ENCODE peak calls at places on chromosomes 12 and 14, in five cellular contexts. One of them, this sample, is unnamed.

GRCh38 chr12:71216725-71217579 is 59.2 kb upstream of the TSPAN8 start:
- DNase-seq in body of pancreas: peak
- DNase-seq in suprapubic skin: no peak
- DNase-seq in AG04450: no peak
- DNase-seq in progenitor cell of endocrine pancreas: no peak
- DNase-seq in this sample: no peak

GRCh38 chr14:94646066-94646465 is 33.9 kb downstream of the SERPINA3 start:
- DNase-seq in AG04450: no peak
- DNase-seq in suprapubic skin: no peak
- DNase-seq in progenitor cell of endocrine pancreas: no peak
- DNase-seq in body of pancreas: no peak
- DNase-seq in this sample: no peak

GRCh38 chr14:68466491-68466977 is 326.3 kb downstream of the ZFP36L1 start:
- DNase-seq in progenitor cell of endocrine pancreas: no peak
- DNase-seq in AG04450: peak
- DNase-seq in suprapubic skin: no peak
- DNase-seq in body of pancreas: no peak
- DNase-seq in this sample: no peak

GRCh38 chr12:12803186-12803585 is 10.0 kb upstream of the DDX47 start:
- DNase-seq in progenitor cell of endocrine pancreas: no peak
- DNase-seq in AG04450: no peak
- DNase-seq in suprapubic skin: no peak
- DNase-seq in body of pancreas: peak
- DNase-seq in this sample: no peak

GRCh38 chr12:29334911-29335310 is 46.1 kb downstream of the ERGIC2 start:
- DNase-seq in progenitor cell of endocrine pancreas: no peak
- DNase-seq in AG04450: no peak
- DNase-seq in body of pancreas: no peak
- DNase-seq in suprapubic skin: no peak
- DNase-seq in this sample: no peak

GRCh38 chr12:38162013-38162412 is 154.6 kb upstream of the ALG10B start:
- DNase-seq in body of pancreas: no peak
- DNase-seq in suprapubic skin: no peak
- DNase-seq in AG04450: no peak
- DNase-seq in progenitor cell of endocrine pancreas: no peak
- DNase-seq in this sample: no peak

GRCh38 chr12:27244680-27245005 is 557 bp downstream of the STK38L start:
- DNase-seq in suprapubic skin: no peak
- DNase-seq in progenitor cell of endocrine pancreas: no peak
- DNase-seq in AG04450: no peak
- DNase-seq in body of pancreas: no peak
- DNase-seq in this sample: no peak

GRCh38 chr12:124456652-124457152 is 110.7 kb downstream of the NCOR2 start:
- DNase-seq in progenitor cell of endocrine pancreas: no peak
- DNase-seq in AG04450: no peak
- DNase-seq in suprapubic skin: peak
- DNase-seq in body of pancreas: no peak
- DNase-seq in this sample: peak

GRCh38 chr12:41419151-41419893 is 231.2 kb downstream of the PDZRN4 start:
- DNase-seq in AG04450: no peak
- DNase-seq in suprapubic skin: no peak
- DNase-seq in progenitor cell of endocrine pancreas: no peak
- DNase-seq in body of pancreas: no peak
- DNase-seq in this sample: no peak

GRCh38 chr12:67650528-67651379 is 2.2 kb downstream of the DYRK2 start:
- DNase-seq in body of pancreas: peak
- DNase-seq in progenitor cell of endocrine pancreas: no peak
- DNase-seq in suprapubic skin: no peak
- DNase-seq in AG04450: no peak
- DNase-seq in this sample: no peak

GRCh38 chr14:37595809-37596595 is 573 bp downstream of the TTC6 start:
- DNase-seq in progenitor cell of endocrine pancreas: peak
- DNase-seq in AG04450: no peak
- DNase-seq in suprapubic skin: no peak
- DNase-seq in body of pancreas: peak
- DNase-seq in this sample: no peak

GRCh38 chr12:76713130-76713529 is 50.8 kb upstream of the ZDHHC17 start:
- DNase-seq in progenitor cell of endocrine pancreas: no peak
- DNase-seq in body of pancreas: no peak
- DNase-seq in AG04450: no peak
- DNase-seq in suprapubic skin: no peak
- DNase-seq in this sample: no peak
- TF ChIP-seq CTCF in progenitor cell of endocrine pancreas: no peak
- TF ChIP-seq CTCF in body of pancreas: no peak
- TF ChIP-seq CTCF in AG04450: no peak
- TF ChIP-seq CTCF in suprapubic skin: no peak
- TF ChIP-seq CTCF in this sample: no peak

GRCh38 chr14:102348376-102348775 is 14.3 kb downstream of the CINP start:
- DNase-seq in suprapubic skin: peak
- DNase-seq in AG04450: no peak
- DNase-seq in progenitor cell of endocrine pancreas: no peak
- DNase-seq in body of pancreas: no peak
- DNase-seq in this sample: no peak

GRCh38 chr14:102351023-102351422 is 11.7 kb downstream of the CINP start:
- DNase-seq in AG04450: no peak
- DNase-seq in body of pancreas: no peak
- DNase-seq in suprapubic skin: no peak
- DNase-seq in progenitor cell of endocrine pancreas: no peak
- DNase-seq in this sample: no peak

GRCh38 chr14:102356280-102356679 is 6.4 kb downstream of the CINP start:
- DNase-seq in AG04450: no peak
- DNase-seq in suprapubic skin: no peak
- DNase-seq in body of pancreas: no peak
- DNase-seq in progenitor cell of endocrine pancreas: no peak
- DNase-seq in this sample: no peak

GRCh38 chr14:102353126-102353619 is 9.5 kb downstream of the CINP start:
- DNase-seq in suprapubic skin: no peak
- DNase-seq in AG04450: no peak
- DNase-seq in progenitor cell of endocrine pancreas: no peak
- DNase-seq in body of pancreas: peak
- DNase-seq in this sample: no peak

GRCh38 chr14:102352213-102352612 is 10.5 kb downstream of the CINP start:
- DNase-seq in progenitor cell of endocrine pancreas: no peak
- DNase-seq in body of pancreas: no peak
- DNase-seq in suprapubic skin: no peak
- DNase-seq in AG04450: no peak
- DNase-seq in this sample: no peak
- TF ChIP-seq CTCF in progenitor cell of endocrine pancreas: no peak
- TF ChIP-seq CTCF in body of pancreas: no peak
- TF ChIP-seq CTCF in suprapubic skin: no peak
- TF ChIP-seq CTCF in AG04450: no peak
- TF ChIP-seq CTCF in this sample: no peak

GRCh38 chr12:47856094-47856493 is 36.4 kb upstream of the HDAC7 start:
- DNase-seq in progenitor cell of endocrine pancreas: no peak
- DNase-seq in suprapubic skin: no peak
- DNase-seq in AG04450: no peak
- DNase-seq in body of pancreas: no peak
- DNase-seq in this sample: no peak

GRCh38 chr12:47854531-47854930 is 34.8 kb upstream of the HDAC7 start:
- DNase-seq in AG04450: no peak
- DNase-seq in progenitor cell of endocrine pancreas: no peak
- DNase-seq in body of pancreas: no peak
- DNase-seq in suprapubic skin: no peak
- DNase-seq in this sample: no peak

GRCh38 chr12:47858511-47859266 is 39.0 kb upstream of the HDAC7 start:
- DNase-seq in progenitor cell of endocrine pancreas: no peak
- DNase-seq in AG04450: no peak
- DNase-seq in body of pancreas: no peak
- DNase-seq in suprapubic skin: no peak
- DNase-seq in this sample: no peak

GRCh38 chr12:47856721-47857575 is 37.2 kb upstream of the HDAC7 start:
- DNase-seq in AG04450: no peak
- DNase-seq in body of pancreas: no peak
- DNase-seq in progenitor cell of endocrine pancreas: no peak
- DNase-seq in suprapubic skin: no peak
- DNase-seq in this sample: no peak

GRCh38 chr12:47855502-47855901 is 35.8 kb upstream of the HDAC7 start:
- DNase-seq in suprapubic skin: peak
- DNase-seq in AG04450: no peak
- DNase-seq in body of pancreas: no peak
- DNase-seq in progenitor cell of endocrine pancreas: no peak
- DNase-seq in this sample: no peak
- TF ChIP-seq CTCF in suprapubic skin: no peak
- TF ChIP-seq CTCF in AG04450: no peak
- TF ChIP-seq CTCF in body of pancreas: no peak
- TF ChIP-seq CTCF in progenitor cell of endocrine pancreas: peak
- TF ChIP-seq CTCF in this sample: no peak

GRCh38 chr12:46256942-46257341 is 11.9 kb downstream of the SLC38A1 start:
- DNase-seq in body of pancreas: no peak
- DNase-seq in AG04450: no peak
- DNase-seq in progenitor cell of endocrine pancreas: no peak
- DNase-seq in suprapubic skin: no peak
- DNase-seq in this sample: no peak

GRCh38 chr12:46259071-46259470 is 9.8 kb downstream of the SLC38A1 start:
- DNase-seq in AG04450: no peak
- DNase-seq in body of pancreas: no peak
- DNase-seq in suprapubic skin: no peak
- DNase-seq in progenitor cell of endocrine pancreas: no peak
- DNase-seq in this sample: no peak

GRCh38 chr12:46258129-46258528 is 10.7 kb downstream of the SLC38A1 start:
- DNase-seq in AG04450: no peak
- DNase-seq in suprapubic skin: no peak
- DNase-seq in progenitor cell of endocrine pancreas: no peak
- DNase-seq in body of pancreas: no peak
- DNase-seq in this sample: no peak

GRCh38 chr12:46253544-46254162 is 15.2 kb downstream of the SLC38A1 start:
- DNase-seq in body of pancreas: no peak
- DNase-seq in progenitor cell of endocrine pancreas: no peak
- DNase-seq in suprapubic skin: no peak
- DNase-seq in AG04450: no peak
- DNase-seq in this sample: no peak
- TF ChIP-seq CTCF in body of pancreas: no peak
- TF ChIP-seq CTCF in progenitor cell of endocrine pancreas: no peak
- TF ChIP-seq CTCF in suprapubic skin: no peak
- TF ChIP-seq CTCF in AG04450: no peak
- TF ChIP-seq CTCF in this sample: no peak

GRCh38 chr12:112111931-112112330 is 3.3 kb upstream of the NAA25 start:
- DNase-seq in progenitor cell of endocrine pancreas: no peak
- DNase-seq in suprapubic skin: no peak
- DNase-seq in AG04450: no peak
- DNase-seq in body of pancreas: no peak
- DNase-seq in this sample: no peak
- TF ChIP-seq CTCF in progenitor cell of endocrine pancreas: no peak
- TF ChIP-seq CTCF in suprapubic skin: no peak
- TF ChIP-seq CTCF in AG04450: no peak
- TF ChIP-seq CTCF in body of pancreas: no peak
- TF ChIP-seq CTCF in this sample: no peak

DNA sequence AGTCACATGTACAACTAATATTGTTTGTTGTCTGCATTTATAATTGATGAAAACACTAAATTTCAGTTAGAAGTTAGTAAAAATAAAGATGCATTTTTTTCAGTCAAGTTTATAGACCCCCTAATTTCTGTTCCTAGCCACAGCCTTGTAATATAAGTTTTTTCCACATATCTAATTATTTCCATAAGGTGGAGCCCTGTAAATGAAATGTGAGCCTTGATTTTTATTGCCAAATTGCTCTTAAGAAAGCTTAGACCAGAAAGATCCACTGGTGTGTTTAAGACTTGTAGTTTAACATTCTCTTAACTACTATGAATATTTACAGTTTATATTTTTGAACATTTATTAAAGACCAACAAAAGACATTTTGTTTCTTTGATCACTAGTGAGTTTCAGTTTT is 322.1 kb upstream of the RGS6 start:
- DNase-seq in AG04450: no peak
- DNase-seq in body of pancreas: no peak
- DNase-seq in suprapubic skin: no peak
- DNase-seq in progenitor cell of endocrine pancreas: no peak
- DNase-seq in this sample: no peak
- TF ChIP-seq CTCF in AG04450: no peak
- TF ChIP-seq CTCF in body of pancreas: no peak
- TF ChIP-seq CTCF in suprapubic skin: no peak
- TF ChIP-seq CTCF in progenitor cell of endocrine pancreas: no peak
- TF ChIP-seq CTCF in this sample: no peak

GRCh38 chr14:64623576-64624165 is 73.9 kb downstream of the PPP1R36 start:
- DNase-seq in body of pancreas: no peak
- DNase-seq in suprapubic skin: no peak
- DNase-seq in progenitor cell of endocrine pancreas: no peak
- DNase-seq in AG04450: no peak
- DNase-seq in this sample: no peak

GRCh38 chr14:64630778-64631177 is 73.4 kb upstream of the PLEKHG3 start:
- DNase-seq in suprapubic skin: no peak
- DNase-seq in body of pancreas: no peak
- DNase-seq in AG04450: no peak
- DNase-seq in progenitor cell of endocrine pancreas: no peak
- DNase-seq in this sample: no peak

GRCh38 chr14:64625363-64626232 is 75.8 kb downstream of the PPP1R36 start:
- DNase-seq in suprapubic skin: no peak
- DNase-seq in progenitor cell of endocrine pancreas: no peak
- DNase-seq in AG04450: no peak
- DNase-seq in body of pancreas: peak
- DNase-seq in this sample: no peak

GRCh38 chr14:64632056-64632455 is 72.2 kb upstream of the PLEKHG3 start:
- DNase-seq in AG04450: no peak
- DNase-seq in progenitor cell of endocrine pancreas: no peak
- DNase-seq in suprapubic skin: no peak
- DNase-seq in body of pancreas: no peak
- DNase-seq in this sample: no peak

DNA sequence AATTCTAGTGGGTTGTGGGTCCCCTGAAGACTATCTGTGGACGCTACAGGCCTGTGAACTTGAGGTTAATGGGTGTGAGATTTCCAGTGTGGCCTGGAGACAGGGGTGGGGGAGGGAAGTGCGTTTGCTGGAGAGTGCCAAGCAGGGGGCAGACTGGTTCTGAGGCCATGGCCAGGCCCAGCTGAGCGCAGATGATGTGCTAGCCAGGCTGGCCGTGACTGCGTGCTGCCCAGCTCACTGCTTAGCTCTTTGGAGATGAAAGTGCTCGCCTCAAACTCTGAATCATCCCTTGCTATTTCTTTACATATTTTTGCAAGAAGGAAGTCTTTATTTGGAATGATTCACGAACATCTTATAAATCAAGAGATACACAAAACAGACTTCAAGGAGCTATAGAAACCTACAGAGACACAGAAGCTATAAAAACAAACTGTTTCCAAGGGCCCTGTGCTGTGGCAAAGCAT is 75.3 kb upstream of the PLEKHG3 start:
- DNase-seq in body of pancreas: no peak
- DNase-seq in progenitor cell of endocrine pancreas: no peak
- DNase-seq in AG04450: peak
- DNase-seq in suprapubic skin: no peak
- DNase-seq in this sample: no peak
- TF ChIP-seq CTCF in body of pancreas: no peak
- TF ChIP-seq CTCF in progenitor cell of endocrine pancreas: no peak
- TF ChIP-seq CTCF in AG04450: peak
- TF ChIP-seq CTCF in suprapubic skin: no peak
- TF ChIP-seq CTCF in this sample: no peak

GRCh38 chr12:46487567-46488131 is 115.1 kb upstream of the SLC38A2 start:
- DNase-seq in progenitor cell of endocrine pancreas: no peak
- DNase-seq in body of pancreas: no peak
- DNase-seq in AG04450: no peak
- DNase-seq in suprapubic skin: no peak
- DNase-seq in this sample: no peak

GRCh38 chr12:46483572-46484395 is 111.2 kb upstream of the SLC38A2 start:
- DNase-seq in progenitor cell of endocrine pancreas: no peak
- DNase-seq in AG04450: no peak
- DNase-seq in body of pancreas: no peak
- DNase-seq in suprapubic skin: no peak
- DNase-seq in this sample: no peak

GRCh38 chr12:46485853-46486252 is 113.3 kb upstream of the SLC38A2 start:
- DNase-seq in suprapubic skin: no peak
- DNase-seq in AG04450: no peak
- DNase-seq in body of pancreas: no peak
- DNase-seq in progenitor cell of endocrine pancreas: no peak
- DNase-seq in this sample: no peak

GRCh38 chr12:46486588-46486987 is 114.0 kb upstream of the SLC38A2 start:
- DNase-seq in AG04450: no peak
- DNase-seq in suprapubic skin: no peak
- DNase-seq in body of pancreas: no peak
- DNase-seq in progenitor cell of endocrine pancreas: no peak
- DNase-seq in this sample: no peak

GRCh38 chr12:46484396-46485061 is 112.0 kb upstream of the SLC38A2 start:
- DNase-seq in AG04450: no peak
- DNase-seq in suprapubic skin: no peak
- DNase-seq in progenitor cell of endocrine pancreas: no peak
- DNase-seq in body of pancreas: no peak
- DNase-seq in this sample: no peak
- TF ChIP-seq CTCF in AG04450: no peak
- TF ChIP-seq CTCF in suprapubic skin: no peak
- TF ChIP-seq CTCF in progenitor cell of endocrine pancreas: no peak
- TF ChIP-seq CTCF in body of pancreas: no peak
- TF ChIP-seq CTCF in this sample: no peak